ENCODE peak calls at places on chromosomes 16 and 17, in eight cellular contexts. O is activated effector memory CD4-positive, alpha-beta T cell treated with Interleukin-2 at 50 U/mL for 16 hours; F is G401; E is effector memory CD8-positive, alpha-beta T cell; B is T-cell; J is AG04450; M is NCI-H187; V is HepG2. X is an unnamed sample.

GRCh38 chr16:88345031-88345942 is 37.5 kb upstream of the ZNF469 start:
- DNase-seq in O (no peak), F (no peak), E (no peak), B (no peak), J (no peak), M (no peak), V (no peak), X (no peak)

GRCh38 chr16:66662445-66663194 is 33.9 kb downstream of the CMTM4 start:
- DNase-seq in O (no peak), F (peak; percentile 56), E (no peak), B (no peak), J (no peak), M (no peak), V (peak; percentile 64), X (peak; percentile 38)

GRCh38 chr17:57622886-57623433 is 122.1 kb downstream of the CCDC182 start:
- DNase-seq in O (no peak), F (no peak), E (no peak), B (no peak), J (no peak), M (no peak), V (peak; percentile 43), X (no peak)

GRCh38 chr16:65770752-65771151 is 595.7 kb upstream of the CDH5 start:
- DNase-seq in O (no peak), F (no peak), E (no peak), B (no peak), J (no peak), M (no peak), V (no peak), X (no peak)

GRCh38 chr17:16442141-16442540 is 26.8 kb downstream of the TRPV2 start:
- DNase-seq in O (no peak), F (no peak), E (no peak), B (no peak), J (no peak), M (no peak), V (no peak), X (no peak)

GRCh38 chr16:57316390-57317017 is 32.0 kb upstream of the PLLP start:
- DNase-seq in O (no peak), F (no peak), E (no peak), B (no peak), J (peak; percentile 41), M (no peak), V (no peak), X (no peak)

GRCh38 chr16:23274968-23275367 is 27.1 kb upstream of the SCNN1B start:
- DNase-seq in O (no peak), F (no peak), E (no peak), B (no peak), J (no peak), M (no peak), V (peak; percentile 36), X (no peak)

GRCh38 chr17:81991684-81992513 is 14.5 kb downstream of the ASPSCR1 start:
- DNase-seq in O (no peak), F (peak; percentile 76), E (no peak), B (no peak), J (no peak), M (peak; percentile 30), V (peak; percentile 98), X (peak; percentile 86)

GRCh38 chr17:64216030-64216384 is 47.1 kb downstream of the TEX2 start:
- DNase-seq in O (no peak), F (no peak), E (no peak), B (no peak), J (no peak), M (no peak), V (no peak), X (no peak)

GRCh38 chr16:74199066-74199841 is 97.4 kb upstream of the PSMD7 start:
- DNase-seq in O (no peak), F (no peak), E (no peak), B (no peak), J (no peak), M (no peak), V (no peak), X (no peak)

GRCh38 chr17:31739300-31739699 is 119.7 kb downstream of the COPRS start:
- DNase-seq in O (no peak), F (no peak), E (no peak), B (no peak), J (peak; percentile 59), M (no peak), V (no peak), X (no peak)

GRCh38 chr17:28969706-28970393 is 18.5 kb upstream of the PHF12 start:
- DNase-seq in O (no peak), F (no peak), E (no peak), B (no peak), J (no peak), M (no peak), V (no peak), X (no peak)

GRCh38 chr17:64259436-64259835 is 3.6 kb downstream of the TEX2 start:
- DNase-seq in O (no peak), F (no peak), E (no peak), B (no peak), J (no peak), M (no peak), V (no peak), X (no peak)

GRCh38 chr17:49527927-49528651 is 33.0 kb downstream of the NGFR start:
- DNase-seq in O (no peak), F (no peak), E (no peak), B (no peak), J (no peak), M (no peak), V (no peak), X (no peak)

GRCh38 chr16:58931436-58931835 is 197.3 kb upstream of the GOT2 start:
- DNase-seq in O (no peak), F (no peak), E (no peak), B (no peak), J (no peak), M (no peak), V (no peak), X (no peak)

GRCh38 chr17:65071861-65072260 is 15.3 kb upstream of the GNA13 start:
- DNase-seq in O (no peak), F (no peak), E (no peak), B (no peak), J (no peak), M (no peak), V (peak; percentile 24), X (no peak)

GRCh38 chr16:29825145-29826044 is 5.1 kb downstream of the MVP start:
- DNase-seq in O (no peak), F (peak; percentile 99), E (no peak), B (no peak), J (peak; percentile 80), M (no peak), V (no peak), X (no peak)

GRCh38 chr16:88282221-88283041 is 100.3 kb upstream of the ZNF469 start:
- DNase-seq in O (no peak), F (no peak), E (no peak), B (no peak), J (peak; percentile 21), M (no peak), V (no peak), X (no peak)

GRCh38 chr16:79269211-79269863 is 331.2 kb downstream of the MAF start:
- DNase-seq in O (peak; percentile 21), F (no peak), E (no peak), B (no peak), J (no peak), M (no peak), V (no peak), X (no peak)

GRCh38 chr16:56807011-56807675 is 57.9 kb upstream of the SLC12A3 start:
- DNase-seq in O (no peak), F (no peak), E (no peak), B (no peak), J (peak; percentile 13), M (no peak), V (peak; percentile 42), X (no peak)

GRCh38 chr16:28549301-28549899 is 4.3 kb upstream of the SGF29 start:
- DNase-seq in O (no peak), F (peak; percentile 56), E (no peak), B (peak; percentile 11), J (no peak), M (no peak), V (peak; percentile 65), X (no peak)

GRCh38 chr17:14289162-14289561 is 11.7 kb upstream of the HS3ST3B1 start:
- DNase-seq in O (no peak), F (no peak), E (no peak), B (no peak), J (no peak), M (no peak), V (no peak), X (no peak)

X was measured in HuH-7.